ENCODE peak calls at places on chromosome 5, in four cellular contexts. One of them, this sample, is unnamed.
A peak's percentile ranks its signal among the peaks of the same experiment; 100 is the strongest.

GRCh38 chr5:68911840-68912690 is 181.7 kb upstream of the SLC30A5 start:
- DNase-seq in astrocyte of the spinal cord: peak; percentile 77
- DNase-seq in stimulated activated CD8-positive, alpha-beta memory T cell treated with anti-CD3 and anti-CD28 coated beads, Interleukin-7, amount 100 ng/mL, for 1 hour: no peak
- DNase-seq in hepatic stellate cell: peak; percentile 38
- DNase-seq in this sample: peak; percentile 85

GRCh38 chr5:79346420-79346824 is 110.5 kb downstream of the JMY start:
- DNase-seq in stimulated activated CD8-positive, alpha-beta memory T cell treated with anti-CD3 and anti-CD28 coated beads, Interleukin-7, amount 100 ng/mL, for 1 hour: no peak
- DNase-seq in hepatic stellate cell: peak; percentile 65
- DNase-seq in astrocyte of the spinal cord: peak; percentile 63
- DNase-seq in this sample: peak; percentile 88

GRCh38 chr5:107381189-107381856 is 289.4 kb downstream of the EFNA5 start:
- DNase-seq in stimulated activated CD8-positive, alpha-beta memory T cell treated with anti-CD3 and anti-CD28 coated beads, Interleukin-7, amount 100 ng/mL, for 1 hour: no peak
- DNase-seq in astrocyte of the spinal cord: peak; percentile 89
- DNase-seq in hepatic stellate cell: no peak
- DNase-seq in this sample: peak; percentile 81

GRCh38 chr5:170861855-170862766 is at the start of gene RANBP17:
- DNase-seq in stimulated activated CD8-positive, alpha-beta memory T cell treated with anti-CD3 and anti-CD28 coated beads, Interleukin-7, amount 100 ng/mL, for 1 hour: no peak
- DNase-seq in hepatic stellate cell: peak; percentile 52
- DNase-seq in astrocyte of the spinal cord: peak; percentile 79
- DNase-seq in this sample: peak; percentile 69

GRCh38 chr5:88976914-88977313 is 93.9 kb upstream of the MEF2C start:
- DNase-seq in hepatic stellate cell: no peak
- DNase-seq in astrocyte of the spinal cord: no peak
- DNase-seq in stimulated activated CD8-positive, alpha-beta memory T cell treated with anti-CD3 and anti-CD28 coated beads, Interleukin-7, amount 100 ng/mL, for 1 hour: no peak
- DNase-seq in this sample: no peak

GRCh38 chr5:161150589-161150988 is 298.6 kb upstream of the ATP10B start:
- DNase-seq in stimulated activated CD8-positive, alpha-beta memory T cell treated with anti-CD3 and anti-CD28 coated beads, Interleukin-7, amount 100 ng/mL, for 1 hour: no peak
- DNase-seq in hepatic stellate cell: no peak
- DNase-seq in astrocyte of the spinal cord: no peak
- DNase-seq in this sample: no peak

GRCh38 chr5:166401391-166401790 is 1890.1 kb upstream of the WWC1 start:
- DNase-seq in astrocyte of the spinal cord: no peak
- DNase-seq in hepatic stellate cell: no peak
- DNase-seq in stimulated activated CD8-positive, alpha-beta memory T cell treated with anti-CD3 and anti-CD28 coated beads, Interleukin-7, amount 100 ng/mL, for 1 hour: no peak
- DNase-seq in this sample: no peak

GRCh38 chr5:180811012-180811622 is 8.5 kb upstream of the MGAT1 start:
- DNase-seq in astrocyte of the spinal cord: no peak
- DNase-seq in stimulated activated CD8-positive, alpha-beta memory T cell treated with anti-CD3 and anti-CD28 coated beads, Interleukin-7, amount 100 ng/mL, for 1 hour: no peak
- DNase-seq in hepatic stellate cell: no peak
- DNase-seq in this sample: no peak

GRCh38 chr5:139295692-139296091 is 2.2 kb downstream of the MATR3 start:
- DNase-seq in stimulated activated CD8-positive, alpha-beta memory T cell treated with anti-CD3 and anti-CD28 coated beads, Interleukin-7, amount 100 ng/mL, for 1 hour: no peak
- DNase-seq in hepatic stellate cell: no peak
- DNase-seq in astrocyte of the spinal cord: no peak
- DNase-seq in this sample: no peak

GRCh38 chr5:74112372-74112875 is 486.4 kb downstream of the ARHGEF28 start:
- DNase-seq in astrocyte of the spinal cord: no peak
- DNase-seq in stimulated activated CD8-positive, alpha-beta memory T cell treated with anti-CD3 and anti-CD28 coated beads, Interleukin-7, amount 100 ng/mL, for 1 hour: no peak
- DNase-seq in hepatic stellate cell: no peak
- DNase-seq in this sample: no peak

GRCh38 chr5:83942155-83942554 is 221.5 kb upstream of the HAPLN1 start:
- DNase-seq in stimulated activated CD8-positive, alpha-beta memory T cell treated with anti-CD3 and anti-CD28 coated beads, Interleukin-7, amount 100 ng/mL, for 1 hour: no peak
- DNase-seq in astrocyte of the spinal cord: no peak
- DNase-seq in hepatic stellate cell: no peak
- DNase-seq in this sample: no peak

GRCh38 chr5:179342577-179342976 is 2.7 kb downstream of the ADAMTS2 start:
- DNase-seq in astrocyte of the spinal cord: no peak
- DNase-seq in hepatic stellate cell: peak; percentile 78
- DNase-seq in stimulated activated CD8-positive, alpha-beta memory T cell treated with anti-CD3 and anti-CD28 coated beads, Interleukin-7, amount 100 ng/mL, for 1 hour: no peak
- DNase-seq in this sample: no peak

GRCh38 chr5:31934156-31934555 is 240.0 kb downstream of the GOLPH3 start:
- DNase-seq in hepatic stellate cell: no peak
- DNase-seq in stimulated activated CD8-positive, alpha-beta memory T cell treated with anti-CD3 and anti-CD28 coated beads, Interleukin-7, amount 100 ng/mL, for 1 hour: no peak
- DNase-seq in astrocyte of the spinal cord: no peak
- DNase-seq in this sample: no peak

GRCh38 chr5:71971862-71972261 is 135.4 kb upstream of the MAP1B start:
- DNase-seq in stimulated activated CD8-positive, alpha-beta memory T cell treated with anti-CD3 and anti-CD28 coated beads, Interleukin-7, amount 100 ng/mL, for 1 hour: no peak
- DNase-seq in hepatic stellate cell: no peak
- DNase-seq in astrocyte of the spinal cord: no peak
- DNase-seq in this sample: no peak

GRCh38 chr5:16957305-16958165 is 21.4 kb upstream of the MYO10 start:
- DNase-seq in hepatic stellate cell: peak; percentile 86
- DNase-seq in stimulated activated CD8-positive, alpha-beta memory T cell treated with anti-CD3 and anti-CD28 coated beads, Interleukin-7, amount 100 ng/mL, for 1 hour: no peak
- DNase-seq in astrocyte of the spinal cord: peak; percentile 96
- DNase-seq in this sample: peak; percentile 93

GRCh38 chr5:144710620-144711019 is 539.9 kb downstream of the KCTD16 start:
- DNase-seq in hepatic stellate cell: no peak
- DNase-seq in astrocyte of the spinal cord: no peak
- DNase-seq in stimulated activated CD8-positive, alpha-beta memory T cell treated with anti-CD3 and anti-CD28 coated beads, Interleukin-7, amount 100 ng/mL, for 1 hour: no peak
- DNase-seq in this sample: no peak

GRCh38 chr5:179371681-179372675 is 26.7 kb upstream of the ADAMTS2 start:
- DNase-seq in astrocyte of the spinal cord: no peak
- DNase-seq in stimulated activated CD8-positive, alpha-beta memory T cell treated with anti-CD3 and anti-CD28 coated beads, Interleukin-7, amount 100 ng/mL, for 1 hour: no peak
- DNase-seq in hepatic stellate cell: no peak
- DNase-seq in this sample: no peak

GRCh38 chr5:93150311-93151012 is 430.6 kb downstream of the NR2F1-AS1 start:
- DNase-seq in astrocyte of the spinal cord: no peak
- DNase-seq in stimulated activated CD8-positive, alpha-beta memory T cell treated with anti-CD3 and anti-CD28 coated beads, Interleukin-7, amount 100 ng/mL, for 1 hour: no peak
- DNase-seq in hepatic stellate cell: peak; percentile 15
- DNase-seq in this sample: peak; percentile 36

GRCh38 chr5:88722546-88722945 is 160.4 kb downstream of the MEF2C start:
- DNase-seq in stimulated activated CD8-positive, alpha-beta memory T cell treated with anti-CD3 and anti-CD28 coated beads, Interleukin-7, amount 100 ng/mL, for 1 hour: no peak
- DNase-seq in astrocyte of the spinal cord: no peak
- DNase-seq in hepatic stellate cell: no peak
- DNase-seq in this sample: no peak

GRCh38 chr5:107979900-107980299 is 309.2 kb upstream of the EFNA5 start:
- DNase-seq in stimulated activated CD8-positive, alpha-beta memory T cell treated with anti-CD3 and anti-CD28 coated beads, Interleukin-7, amount 100 ng/mL, for 1 hour: no peak
- DNase-seq in astrocyte of the spinal cord: no peak
- DNase-seq in hepatic stellate cell: no peak
- DNase-seq in this sample: no peak

GRCh38 chr5:120463991-120464626 is at the start of gene PRR16:
- DNase-seq in astrocyte of the spinal cord: peak; percentile 70
- DNase-seq in hepatic stellate cell: peak; percentile 77
- DNase-seq in stimulated activated CD8-positive, alpha-beta memory T cell treated with anti-CD3 and anti-CD28 coated beads, Interleukin-7, amount 100 ng/mL, for 1 hour: no peak
- DNase-seq in this sample: peak; percentile 61

GRCh38 chr5:150987746-150988145 is 32.6 kb upstream of the GPX3 start:
- DNase-seq in hepatic stellate cell: no peak
- DNase-seq in astrocyte of the spinal cord: no peak
- DNase-seq in stimulated activated CD8-positive, alpha-beta memory T cell treated with anti-CD3 and anti-CD28 coated beads, Interleukin-7, amount 100 ng/mL, for 1 hour: no peak
- DNase-seq in this sample: no peak

GRCh38 chr5:143782588-143783386 is 29.2 kb upstream of the HMHB1 start:
- DNase-seq in hepatic stellate cell: no peak
- DNase-seq in stimulated activated CD8-positive, alpha-beta memory T cell treated with anti-CD3 and anti-CD28 coated beads, Interleukin-7, amount 100 ng/mL, for 1 hour: no peak
- DNase-seq in astrocyte of the spinal cord: no peak
- DNase-seq in this sample: no peak